ENCODE peak calls at places on chromosomes 7 and 10, in seven cellular contexts. L is suprapubic skin, M is lung, K is OCI-LY7, X is heart right ventricle, I is esophagus squamous epithelium, R is lower lobe of right lung. S is an unnamed sample.
A peak's percentile ranks its signal among the peaks of the same experiment; 100 is the strongest.

GRCh38 chr10:115093776-115094361 is 704 bp downstream of the ATRNL1 start:
- DNase-seq in L (no peak), M (no peak), K (no peak), X (no peak), I (no peak), R (no peak), S (peak; percentile 86)

GRCh38 chr10:90418869-90419652 is 438.8 kb downstream of the HTR7 start:
- DNase-seq in L (no peak), M (no peak), K (no peak), X (no peak), I (no peak), R (no peak), S (no peak)

GRCh38 chr7:22482476-22482875 is 17.5 kb downstream of the STEAP1B start:
- DNase-seq in L (no peak), M (no peak), K (no peak), X (no peak), I (no peak), R (no peak), S (no peak)

GRCh38 chr7:50857804-50858203 is 75.1 kb upstream of the GRB10 start:
- DNase-seq in L (no peak), M (no peak), K (no peak), X (peak; percentile 27), I (no peak), R (no peak), S (no peak)

GRCh38 chr10:13681095-13681494 is 94.3 kb downstream of the PRPF18 start:
- DNase-seq in L (no peak), M (no peak), K (no peak), X (no peak), I (no peak), R (no peak), S (no peak)

GRCh38 chr7:100544386-100544785 is 5.4 kb downstream of the AGFG2 start:
- DNase-seq in L (no peak), M (no peak), K (no peak), X (no peak), I (no peak), R (no peak), S (peak; percentile 51)

GRCh38 chr10:31381766-31382316 is 62.8 kb downstream of the ZEB1 start:
- DNase-seq in L (no peak), M (no peak), K (no peak), X (no peak), I (no peak), R (no peak), S (peak; percentile 67)

GRCh38 chr7:116562529-116563121 is 37.8 kb downstream of the CAV1 start:
- DNase-seq in L (no peak), M (no peak), K (no peak), X (no peak), I (no peak), R (no peak), S (no peak)

GRCh38 chr10:76012928-76013327 is 581.5 kb downstream of the LRMDA start:
- DNase-seq in L (no peak), M (no peak), K (no peak), X (no peak), I (no peak), R (no peak), S (no peak)

GRCh38 chr10:132865236-132865635 is 77.1 kb downstream of the CFAP46 start:
- DNase-seq in L (peak; percentile 75), M (no peak), K (no peak), X (no peak), I (no peak), R (peak; percentile 20), S (no peak)

GRCh38 chr7:79593819-79594218 is 140.4 kb upstream of the MAGI2 start:
- DNase-seq in L (no peak), M (no peak), K (no peak), X (no peak), I (no peak), R (no peak), S (no peak)

DNA sequence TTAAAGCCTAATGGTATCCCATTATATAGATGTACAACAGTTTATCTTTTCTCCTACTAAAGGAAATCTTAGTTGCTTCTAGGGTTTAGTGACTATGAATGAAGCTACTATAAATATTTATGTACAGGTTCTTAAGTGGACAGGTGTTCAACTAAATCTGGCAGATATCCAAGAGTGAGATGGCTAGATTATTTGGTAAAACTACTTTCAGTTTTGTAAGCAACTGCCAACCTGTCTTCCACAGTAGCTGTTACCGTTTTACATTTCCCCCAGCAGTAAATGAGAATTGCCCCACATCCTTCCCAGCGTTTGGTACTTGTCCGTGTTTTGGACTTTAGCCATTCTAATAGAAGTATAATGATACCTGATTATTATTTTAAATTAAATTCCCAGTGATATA is 144.9 kb upstream of the MAGI2 start:
- DNase-seq in L (no peak), M (no peak), K (no peak), X (no peak), I (no peak), R (no peak), S (no peak)
- H3K4me1 ChIP-seq in L (no peaks in the 10 kb centered on the region), M (no peaks in the 10 kb centered on the region), K (no peaks in the 10 kb centered on the region), X (no peaks in the 10 kb centered on the region), I (no peaks in the 10 kb centered on the region), R (no peaks in the 10 kb centered on the region), S (no peaks in the 10 kb centered on the region)

GRCh38 chr10:96092999-96093767 is 36.9 kb upstream of the ZNF518A start:
- DNase-seq in L (no peak), M (no peak), K (no peak), X (no peak), I (no peak), R (no peak), S (no peak)
- TF ChIP-seq CTCF in L (no peak), M (no peak), K (no peak), X (no peak), I (no peak), R (no peak), S (no peak)

GRCh38 chr7:158529181-158530096 is 58.2 kb downstream of the PTPRN2 start:
- DNase-seq in L (no peak), M (no peak), K (no peak), X (no peak), I (no peak), R (no peak), S (no peak)

GRCh38 chr7:158531661-158532060 is 56.0 kb downstream of the PTPRN2 start:
- DNase-seq in L (no peak), M (no peak), K (no peak), X (no peak), I (no peak), R (no peak), S (no peak)

GRCh38 chr7:158532093-158532627 is 55.5 kb downstream of the PTPRN2 start:
- DNase-seq in L (no peak), M (no peak), K (no peak), X (no peak), I (no peak), R (no peak), S (no peak)

GRCh38 chr7:158533386-158534133 is 54.1 kb downstream of the PTPRN2 start:
- DNase-seq in L (no peak), M (no peak), K (no peak), X (no peak), I (no peak), R (no peak), S (no peak)

GRCh38 chr7:158530800-158531609 is 56.6 kb downstream of the PTPRN2 start:
- DNase-seq in L (no peak), M (no peak), K (no peak), X (no peak), I (no peak), R (no peak), S (no peak)
- H3K4me1 ChIP-seq in L (no peaks in the 10 kb centered on the region), M (no peaks in the 10 kb centered on the region), K (no peaks in the 10 kb centered on the region), X (no peaks in the 10 kb centered on the region), I (no peaks in the 10 kb centered on the region), R (no peaks in the 10 kb centered on the region), S (no peaks in the 10 kb centered on the region)

DNA sequence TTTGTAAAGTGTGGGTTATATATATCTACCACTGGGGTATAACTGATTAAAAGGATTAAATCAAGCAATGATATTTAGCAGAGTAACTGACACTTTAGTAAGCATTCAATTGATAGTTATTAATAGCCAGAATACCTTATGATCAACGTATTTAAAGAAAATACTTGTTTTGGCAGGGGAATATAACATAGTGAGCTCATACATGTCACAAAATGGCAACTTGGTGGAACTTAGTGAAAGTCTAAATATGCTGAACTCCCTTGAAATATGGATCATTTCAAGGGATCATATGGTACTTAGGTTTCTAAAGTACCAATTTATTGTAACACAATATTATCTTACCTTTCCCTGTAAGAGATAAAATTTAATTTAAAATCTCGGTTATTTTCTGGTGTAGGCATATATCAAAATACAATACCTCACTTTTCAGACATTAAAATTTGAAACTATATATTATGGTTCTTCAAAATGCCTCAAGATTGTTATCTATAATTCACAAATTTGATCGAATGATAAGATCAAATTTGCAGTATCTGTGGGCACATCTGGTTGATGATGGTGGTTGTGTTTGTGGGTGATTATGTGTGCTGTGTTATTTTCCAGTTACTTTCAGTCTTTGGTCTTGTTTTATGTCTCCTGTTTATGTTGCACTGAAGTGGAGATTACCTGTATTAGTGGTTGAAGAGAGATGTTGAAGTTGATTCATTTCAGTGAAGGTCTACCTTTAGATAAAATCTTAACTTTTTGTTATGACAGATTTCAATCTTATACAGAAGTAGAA is 5.2 kb downstream of the ARL4A start:
- DNase-seq in L (no peak), M (no peak), K (no peak), X (no peak), I (no peak), R (no peak), S (no peak)
- TF ChIP-seq CTCF in L (no peak), M (no peak), K (no peak), X (no peak), I (no peak), R (no peak), S (no peak)

GRCh38 chr10:85430991-85431390 is 935.6 kb downstream of the GRID1 start:
- DNase-seq in L (no peak), M (no peak), K (no peak), X (no peak), I (no peak), R (no peak), S (no peak)
- H3K4me1 ChIP-seq in L (no peaks in the 10 kb centered on the region), M (no peaks in the 10 kb centered on the region), K (no peaks in the 10 kb centered on the region), X (no peaks in the 10 kb centered on the region), I (no peaks in the 10 kb centered on the region), R (no peaks in the 10 kb centered on the region), S (no peaks in the 10 kb centered on the region)

DNA sequence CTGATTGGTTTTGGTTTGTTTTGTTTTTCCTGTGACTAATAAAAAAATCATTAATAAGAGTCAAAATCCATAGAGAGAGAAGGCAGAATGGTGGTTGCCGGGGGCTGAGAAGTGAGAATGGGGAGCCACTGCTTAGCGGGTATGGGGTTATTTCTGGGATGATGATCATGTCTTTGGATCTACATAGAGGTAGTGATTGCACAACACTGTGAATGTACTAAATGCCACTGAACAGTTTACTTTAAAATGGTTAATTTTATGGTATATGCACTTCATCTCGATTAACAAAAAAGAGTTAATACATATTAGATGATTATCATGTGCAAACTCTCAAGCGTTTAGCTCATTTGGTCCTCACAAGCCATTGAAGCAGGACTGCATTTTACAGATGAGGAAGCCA is 342.9 kb downstream of the ELMO1 start:
- DNase-seq in L (no peak), M (no peak), K (no peak), X (no peak), I (no peak), R (no peak), S (no peak)
- TF ChIP-seq CTCF in L (no peak), M (no peak), K (no peak), X (no peak), I (no peak), R (no peak), S (no peak)

S was measured in osteoblast.